ENCODE peak calls at places on chromosomes 5 and 9, in ten cellular contexts. One of them, this sample, is unnamed.

GRCh38 chr9:4293293-4293931 is 6.5 kb downstream of the GLIS3 start:
- DNase-seq in ovary: no peak
- DNase-seq in transverse colon: no peak
- DNase-seq in sigmoid colon: no peak
- DNase-seq in HepG2: no peak
- DNase-seq in K562: no peak
- DNase-seq in stomach: no peak
- DNase-seq in A549: peak; percentile 50
- DNase-seq in SK-N-SH: no peak
- DNase-seq in suprapubic skin: peak; percentile 67
- DNase-seq in this sample: no peak

GRCh38 chr5:139262414-139263139 is 31.0 kb upstream of the MATR3 start:
- DNase-seq in suprapubic skin: peak; percentile 89
- DNase-seq in transverse colon: peak; percentile 83
- DNase-seq in stomach: peak; percentile 86
- DNase-seq in K562: peak; percentile 72
- DNase-seq in HepG2: peak; percentile 70
- DNase-seq in SK-N-SH: peak; percentile 87
- DNase-seq in sigmoid colon: peak; percentile 95
- DNase-seq in ovary: peak; percentile 90
- DNase-seq in A549: peak; percentile 97
- DNase-seq in this sample: peak; percentile 74

GRCh38 chr5:83227611-83228010 is 150.3 kb downstream of the XRCC4 start:
- DNase-seq in stomach: no peak
- DNase-seq in A549: no peak
- DNase-seq in sigmoid colon: no peak
- DNase-seq in SK-N-SH: no peak
- DNase-seq in transverse colon: no peak
- DNase-seq in K562: no peak
- DNase-seq in HepG2: no peak
- DNase-seq in suprapubic skin: no peak
- DNase-seq in ovary: no peak
- DNase-seq in this sample: no peak

GRCh38 chr9:110746211-110746930 is 77.8 kb downstream of the MUSK start:
- DNase-seq in sigmoid colon: no peak
- DNase-seq in A549: no peak
- DNase-seq in ovary: no peak
- DNase-seq in SK-N-SH: no peak
- DNase-seq in stomach: no peak
- DNase-seq in transverse colon: no peak
- DNase-seq in HepG2: no peak
- DNase-seq in K562: no peak
- DNase-seq in suprapubic skin: no peak
- DNase-seq in this sample: no peak

GRCh38 chr5:36662291-36662851 is 56.0 kb downstream of the SLC1A3 start:
- DNase-seq in sigmoid colon: no peak
- DNase-seq in suprapubic skin: no peak
- DNase-seq in stomach: no peak
- DNase-seq in HepG2: no peak
- DNase-seq in SK-N-SH: no peak
- DNase-seq in ovary: no peak
- DNase-seq in A549: no peak
- DNase-seq in transverse colon: no peak
- DNase-seq in K562: no peak
- DNase-seq in this sample: no peak

GRCh38 chr5:150461231-150461630 is 11.7 kb upstream of the RPS14 start:
- DNase-seq in ovary: peak; percentile 51
- DNase-seq in A549: no peak
- DNase-seq in transverse colon: peak; percentile 56
- DNase-seq in suprapubic skin: no peak
- DNase-seq in stomach: no peak
- DNase-seq in SK-N-SH: no peak
- DNase-seq in K562: peak; percentile 64
- DNase-seq in sigmoid colon: no peak
- DNase-seq in HepG2: no peak
- DNase-seq in this sample: no peak

GRCh38 chr9:136619742-136620440 is 42.8 kb upstream of the EGFL7 start:
- DNase-seq in HepG2: peak; percentile 65
- DNase-seq in ovary: no peak
- DNase-seq in SK-N-SH: no peak
- DNase-seq in K562: no peak
- DNase-seq in sigmoid colon: peak; percentile 86
- DNase-seq in A549: no peak
- DNase-seq in transverse colon: peak; percentile 70
- DNase-seq in suprapubic skin: no peak
- DNase-seq in stomach: peak; percentile 83
- DNase-seq in this sample: peak; percentile 57

GRCh38 chr9:138022756-138023393 is 145.3 kb downstream of the CACNA1B start:
- DNase-seq in A549: no peak
- DNase-seq in transverse colon: no peak
- DNase-seq in sigmoid colon: peak; percentile 35
- DNase-seq in SK-N-SH: no peak
- DNase-seq in stomach: peak; percentile 13
- DNase-seq in suprapubic skin: peak; percentile 27
- DNase-seq in HepG2: no peak
- DNase-seq in ovary: no peak
- DNase-seq in K562: peak; percentile 3
- DNase-seq in this sample: no peak

GRCh38 chr5:103441523-103441922 is 121.1 kb downstream of the NUDT12 start:
- DNase-seq in sigmoid colon: no peak
- DNase-seq in K562: peak; percentile 15
- DNase-seq in A549: no peak
- DNase-seq in transverse colon: no peak
- DNase-seq in stomach: no peak
- DNase-seq in suprapubic skin: no peak
- DNase-seq in HepG2: no peak
- DNase-seq in ovary: no peak
- DNase-seq in SK-N-SH: no peak
- DNase-seq in this sample: no peak

GRCh38 chr9:9214052-9214451 is 1398.8 kb downstream of the PTPRD start:
- DNase-seq in A549: no peak
- DNase-seq in K562: no peak
- DNase-seq in SK-N-SH: peak; percentile 49
- DNase-seq in transverse colon: no peak
- DNase-seq in sigmoid colon: no peak
- DNase-seq in stomach: no peak
- DNase-seq in ovary: no peak
- DNase-seq in HepG2: no peak
- DNase-seq in suprapubic skin: no peak
- DNase-seq in this sample: no peak

GRCh38 chr9:136107155-136107952 is 11.3 kb downstream of the TMEM250 start:
- DNase-seq in ovary: no peak
- DNase-seq in stomach: peak; percentile 76
- DNase-seq in HepG2: no peak
- DNase-seq in A549: no peak
- DNase-seq in suprapubic skin: no peak
- DNase-seq in transverse colon: peak; percentile 82
- DNase-seq in SK-N-SH: peak; percentile 60
- DNase-seq in K562: peak; percentile 73
- DNase-seq in sigmoid colon: no peak
- DNase-seq in this sample: no peak

GRCh38 chr9:121541945-121542344 is 42.3 kb upstream of the GGTA1 start:
- DNase-seq in K562: no peak
- DNase-seq in HepG2: no peak
- DNase-seq in sigmoid colon: no peak
- DNase-seq in stomach: no peak
- DNase-seq in A549: no peak
- DNase-seq in suprapubic skin: no peak
- DNase-seq in transverse colon: no peak
- DNase-seq in ovary: no peak
- DNase-seq in SK-N-SH: no peak
- DNase-seq in this sample: no peak

GRCh38 chr5:947626-948471 is 55.2 kb downstream of the TRIP13 start:
- DNase-seq in ovary: no peak
- DNase-seq in stomach: no peak
- DNase-seq in transverse colon: no peak
- DNase-seq in HepG2: no peak
- DNase-seq in K562: no peak
- DNase-seq in sigmoid colon: no peak
- DNase-seq in SK-N-SH: no peak
- DNase-seq in suprapubic skin: peak; percentile 41
- DNase-seq in A549: no peak
- DNase-seq in this sample: no peak
- TF ChIP-seq CTCF in ovary: no peak
- TF ChIP-seq CTCF in stomach: no peak
- TF ChIP-seq CTCF in transverse colon: no peak
- TF ChIP-seq CTCF in HepG2: no peak
- TF ChIP-seq CTCF in K562: no peak
- TF ChIP-seq CTCF in sigmoid colon: no peak
- TF ChIP-seq CTCF in SK-N-SH: no peak
- TF ChIP-seq CTCF in suprapubic skin: no peak
- TF ChIP-seq CTCF in A549: no peak
- TF ChIP-seq CTCF in this sample: no peak

DNA sequence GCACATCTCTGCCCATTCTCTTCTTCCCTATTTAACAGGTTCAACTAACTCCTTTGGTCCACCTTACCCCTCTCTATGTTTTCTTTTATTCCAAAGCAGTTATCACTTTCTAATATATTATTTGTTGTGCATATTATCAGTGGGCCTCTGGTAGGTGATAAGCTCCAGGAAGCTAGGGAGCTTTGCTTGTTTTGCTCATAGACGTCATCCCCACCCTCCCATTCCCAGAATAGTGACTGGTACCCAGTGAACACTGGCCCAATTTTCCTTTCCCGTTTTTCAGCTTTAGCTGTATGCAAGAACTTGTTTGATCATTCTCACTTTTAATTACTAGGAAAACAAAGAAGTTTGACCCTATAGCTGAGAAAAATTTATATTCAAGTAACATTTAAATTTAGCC is 6.9 kb downstream of the ABHD17B start:
- DNase-seq in stomach: no peak
- DNase-seq in HepG2: no peak
- DNase-seq in A549: no peak
- DNase-seq in K562: no peak
- DNase-seq in suprapubic skin: no peak
- DNase-seq in transverse colon: no peak
- DNase-seq in sigmoid colon: no peak
- DNase-seq in ovary: no peak
- DNase-seq in SK-N-SH: no peak
- DNase-seq in this sample: no peak
- H3K4me1 ChIP-seq in stomach: peaks cover 11% of the 10 kb centered on the region
- H3K4me1 ChIP-seq in HepG2: peaks cover 32% of the 10 kb centered on the region
- H3K4me1 ChIP-seq in A549: peaks cover 17% of the 10 kb centered on the region
- H3K4me1 ChIP-seq in K562: peaks cover 16% of the 10 kb centered on the region
- H3K4me1 ChIP-seq in suprapubic skin: peaks cover 15% of the 10 kb centered on the region
- H3K4me1 ChIP-seq in transverse colon: peaks cover 12% of the 10 kb centered on the region
- H3K4me1 ChIP-seq in sigmoid colon: no peaks in the 10 kb centered on the region
- H3K4me1 ChIP-seq in ovary: peaks cover 2% of the 10 kb centered on the region
- H3K4me1 ChIP-seq in SK-N-SH: no peaks in the 10 kb centered on the region
- H3K4me1 ChIP-seq in this sample: peaks cover 5% of the 10 kb centered on the region

GRCh38 chr9:130267930-130268329 is 2.4 kb downstream of the HMCN2 start:
- DNase-seq in ovary: no peak
- DNase-seq in sigmoid colon: peak; percentile 65
- DNase-seq in K562: no peak
- DNase-seq in stomach: no peak
- DNase-seq in A549: no peak
- DNase-seq in suprapubic skin: no peak
- DNase-seq in SK-N-SH: no peak
- DNase-seq in transverse colon: no peak
- DNase-seq in HepG2: no peak
- DNase-seq in this sample: no peak

GRCh38 chr9:130264414-130265350 is 878 bp upstream of the HMCN2 start:
- DNase-seq in K562: no peak
- DNase-seq in transverse colon: no peak
- DNase-seq in sigmoid colon: peak; percentile 60
- DNase-seq in HepG2: no peak
- DNase-seq in stomach: no peak
- DNase-seq in SK-N-SH: peak; percentile 53
- DNase-seq in suprapubic skin: peak; percentile 55
- DNase-seq in ovary: no peak
- DNase-seq in A549: no peak
- DNase-seq in this sample: no peak

GRCh38 chr9:130266236-130267098 is 907 bp downstream of the HMCN2 start:
- DNase-seq in HepG2: no peak
- DNase-seq in sigmoid colon: peak; percentile 66
- DNase-seq in K562: no peak
- DNase-seq in stomach: no peak
- DNase-seq in A549: no peak
- DNase-seq in suprapubic skin: peak; percentile 49
- DNase-seq in transverse colon: no peak
- DNase-seq in ovary: no peak
- DNase-seq in SK-N-SH: no peak
- DNase-seq in this sample: no peak

GRCh38 chr9:130263601-130264413 is 1.8 kb upstream of the HMCN2 start:
- DNase-seq in A549: no peak
- DNase-seq in stomach: no peak
- DNase-seq in K562: no peak
- DNase-seq in SK-N-SH: peak; percentile 46
- DNase-seq in HepG2: no peak
- DNase-seq in ovary: no peak
- DNase-seq in suprapubic skin: peak; percentile 40
- DNase-seq in sigmoid colon: peak; percentile 63
- DNase-seq in transverse colon: no peak
- DNase-seq in this sample: no peak

DNA sequence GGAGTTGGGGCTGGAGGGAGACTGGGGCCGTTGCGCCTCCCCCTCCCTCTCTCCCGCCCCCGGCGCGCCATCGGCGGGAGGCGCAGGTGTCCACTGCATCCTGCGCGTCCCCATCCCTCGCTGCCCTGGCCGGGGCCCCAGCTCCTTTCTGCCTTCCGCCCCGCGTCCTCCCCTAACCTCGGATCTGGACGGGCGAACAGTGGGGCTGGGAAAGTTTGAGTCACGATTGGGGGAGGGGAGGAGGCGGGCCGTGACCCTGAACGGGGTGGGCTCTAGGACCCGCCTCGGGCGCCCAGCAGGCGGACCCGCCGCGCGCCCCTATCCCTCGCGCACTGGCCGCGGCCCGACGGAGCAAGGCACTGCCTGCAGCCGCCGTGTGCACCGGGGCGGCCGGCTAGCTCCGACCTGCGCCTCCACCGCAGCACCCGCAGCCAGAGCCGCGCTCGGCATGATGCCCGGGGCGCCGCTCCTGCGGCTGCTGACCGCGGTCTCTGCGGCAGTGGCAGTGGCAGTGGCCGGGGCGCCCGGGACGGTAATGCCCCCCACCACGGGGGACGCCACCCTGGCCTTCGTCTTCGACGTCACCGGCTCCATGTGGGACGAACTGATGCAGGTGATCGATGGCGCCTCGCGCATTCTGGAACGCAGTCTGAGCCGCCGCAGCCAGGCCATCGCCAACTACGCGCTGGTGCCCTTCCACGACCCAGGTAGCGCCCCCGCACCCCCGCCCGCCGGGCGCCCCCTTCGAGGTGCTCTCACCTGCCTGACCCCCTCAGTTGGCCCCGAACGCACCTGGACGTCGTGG is at the start of gene HMCN2:
- DNase-seq in suprapubic skin: peak; percentile 59
- DNase-seq in SK-N-SH: peak; percentile 87
- DNase-seq in ovary: no peak
- DNase-seq in transverse colon: no peak
- DNase-seq in A549: no peak
- DNase-seq in stomach: no peak
- DNase-seq in K562: peak; percentile 53
- DNase-seq in sigmoid colon: peak; percentile 86
- DNase-seq in HepG2: no peak
- DNase-seq in this sample: no peak
- TF ChIP-seq EP300 in suprapubic skin: no peak
- TF ChIP-seq EP300 in SK-N-SH: no peak
- TF ChIP-seq EP300 in ovary: no peak
- TF ChIP-seq EP300 in transverse colon: no peak
- TF ChIP-seq EP300 in A549: no peak
- TF ChIP-seq EP300 in stomach: no peak
- TF ChIP-seq EP300 in K562: no peak
- TF ChIP-seq EP300 in sigmoid colon: no peak
- TF ChIP-seq EP300 in HepG2: no peak
- TF ChIP-seq EP300 in this sample: no peak

GRCh38 chr5:25544652-25545249 is 900.0 kb upstream of the CDH10 start:
- DNase-seq in ovary: no peak
- DNase-seq in suprapubic skin: no peak
- DNase-seq in SK-N-SH: peak; percentile 6
- DNase-seq in HepG2: peak; percentile 31
- DNase-seq in A549: peak; percentile 4
- DNase-seq in stomach: peak; percentile 25
- DNase-seq in K562: peak; percentile 11
- DNase-seq in sigmoid colon: no peak
- DNase-seq in transverse colon: no peak
- DNase-seq in this sample: no peak
- TF ChIP-seq CTCF in ovary: no peak
- TF ChIP-seq CTCF in suprapubic skin: peak; percentile 23
- TF ChIP-seq CTCF in SK-N-SH: peak; percentile 74
- TF ChIP-seq CTCF in HepG2: peak; percentile 57
- TF ChIP-seq CTCF in A549: peak; percentile 61
- TF ChIP-seq CTCF in stomach: no peak
- TF ChIP-seq CTCF in K562: peak; percentile 28
- TF ChIP-seq CTCF in sigmoid colon: no peak
- TF ChIP-seq CTCF in transverse colon: no peak
- TF ChIP-seq CTCF in this sample: peak; percentile 39